ENCODE peak calls at places on chromosomes 2 and 18, in nine cellular contexts. W is stimulated activated CD8-positive, alpha-beta memory T cell treated with anti-CD3 and anti-CD28 coated beads, Interleukin-15, amount 100 ng/mL, for 4 hours; Z is endothelial cell; G is iris pigment epithelial cell; N is cardiac fibroblast; L is GM23248; D is suprapubic skin; X is spleen; F is Right ventricle myocardium superior. R is an unnamed sample.

GRCh38 chr2:65564299-65564698 is 131.9 kb upstream of the SPRED2 start:
- DNase-seq in X (peak), L (no peak), D (no peak), F (no peak), Z (no peak), G (no peak), W (no peak), N (no peak), R (no peak)

GRCh38 chr2:177692042-177692823 is 299.7 kb downstream of the AGPS start:
- DNase-seq in W (no peak), N (no peak), L (peak), Z (no peak), D (no peak), G (peak), F (no peak), X (no peak), R (no peak)

GRCh38 chr2:177852389-177852788 is 220.2 kb downstream of the PDE11A start:
- DNase-seq in X (no peak), W (no peak), F (no peak), D (no peak), N (no peak), L (no peak), Z (no peak), G (no peak), R (no peak)

GRCh38 chr2:72028351-72028995 is 119.2 kb downstream of the CYP26B1 start:
- DNase-seq in F (no peak), N (no peak), L (no peak), G (no peak), X (peak), W (no peak), Z (no peak), D (peak), R (no peak)

GRCh38 chr2:36371963-36372391 is 16.4 kb downstream of the CRIM1 start:
- DNase-seq in N (peak), Z (no peak), W (no peak), F (no peak), L (peak), X (no peak), D (no peak), G (peak), R (peak)

GRCh38 chr2:173059941-173060575 is 15.6 kb upstream of the MAP3K20 start:
- DNase-seq in F (no peak), N (peak), D (no peak), W (no peak), Z (no peak), G (peak), X (no peak), L (peak), R (peak)

GRCh38 chr2:172179045-172179742 is 76.5 kb upstream of the DLX2 start:
- DNase-seq in D (no peak), F (no peak), L (peak), X (no peak), G (peak), W (no peak), Z (no peak), N (no peak), R (no peak)

GRCh38 chr18:34999734-35000397 is 41.3 kb upstream of the MAPRE2 start:
- DNase-seq in G (no peak), N (no peak), D (no peak), W (no peak), Z (no peak), X (no peak), F (no peak), L (no peak), R (no peak)

GRCh38 chr18:8121091-8121490 is 488.1 kb upstream of the RAB12 start:
- DNase-seq in Z (no peak), L (peak), N (no peak), D (no peak), G (no peak), W (no peak), F (no peak), X (no peak), R (no peak)

GRCh38 chr18:79498662-79499061 is 102.9 kb downstream of the NFATC1 start:
- DNase-seq in W (no peak), G (no peak), F (no peak), X (no peak), Z (no peak), N (no peak), L (no peak), D (no peak), R (no peak)

GRCh38 chr2:149065236-149065635 is 26.7 kb downstream of the LYPD6B start:
- DNase-seq in N (no peak), F (no peak), W (no peak), D (no peak), L (peak), G (no peak), X (no peak), Z (no peak), R (peak)

GRCh38 chr18:27062802-27063201 is 122.3 kb downstream of the CHST9 start:
- DNase-seq in G (no peak), D (no peak), Z (no peak), L (no peak), N (no peak), F (no peak), W (no peak), X (no peak), R (no peak)

GRCh38 chr2:157420771-157421323 is 23.0 kb downstream of the CYTIP start:
- DNase-seq in F (no peak), L (peak), W (no peak), G (peak), N (peak), D (no peak), Z (no peak), X (peak), R (no peak)

GRCh38 chr18:49630246-49630699 is 68.4 kb downstream of the LIPG start:
- DNase-seq in X (no peak), D (no peak), W (no peak), G (no peak), L (no peak), N (peak), Z (no peak), F (no peak), R (no peak)

GRCh38 chr18:48817021-48817461 is 133.7 kb downstream of the SMAD7 start:
- DNase-seq in F (no peak), L (no peak), W (no peak), G (no peak), Z (no peak), N (no peak), D (peak), X (peak), R (no peak)

GRCh38 chr2:204625135-204625534 is 79.9 kb downstream of the PARD3B start:
- DNase-seq in G (no peak), Z (no peak), X (no peak), L (peak), N (peak), W (no peak), F (no peak), D (no peak), R (no peak)

R was measured in foreskin fibroblast.